ENCODE peak calls at places on chromosomes 7 and 10, in seven cellular contexts. F, D, T, A, H, P and Q are unnamed samples.

GRCh38 chr10:43075612-43076003 is 1.3 kb upstream of the RET start:
- DNase-seq in F (no peak), D (no peak), T (peak), A (no peak), H (no peak), P (no peak), Q (no peak)

GRCh38 chr10:43401627-43402026 is 7.4 kb downstream of the HNRNPF start:
- DNase-seq in F (no peak), D (no peak), T (no peak), A (no peak), H (no peak), P (no peak), Q (no peak)

GRCh38 chr10:1184541-1185415 is 128.6 kb downstream of the WDR37 start:
- DNase-seq in F (no peak), D (no peak), T (no peak), A (no peak), H (no peak), P (no peak), Q (no peak)

GRCh38 chr7:64888561-64888900 is 14.5 kb upstream of the ZNF273 start:
- DNase-seq in F (no peak), D (no peak), T (no peak), A (no peak), H (no peak), P (no peak), Q (no peak)

GRCh38 chr10:124547651-124548168 is 86.1 kb downstream of the LHPP start:
- DNase-seq in F (no peak), D (no peak), T (no peak), A (no peak), H (no peak), P (no peak), Q (peak)

GRCh38 chr10:3293536-3294431 is 121.2 kb upstream of the PITRM1 start:
- DNase-seq in F (no peak), D (no peak), T (no peak), A (no peak), H (no peak), P (no peak), Q (no peak)

GRCh38 chr10:97574374-97575100 is 2.0 kb downstream of the ANKRD2 start:
- DNase-seq in F (no peak), D (no peak), T (no peak), A (no peak), H (no peak), P (no peak), Q (peak)

GRCh38 chr7:82605247-82605864 is 161.8 kb upstream of the CACNA2D1 start:
- DNase-seq in F (peak), D (no peak), T (no peak), A (peak), H (no peak), P (no peak), Q (peak)

GRCh38 chr10:46525177-46525823 is 31.2 kb downstream of the GPRIN2 start:
- DNase-seq in F (no peak), D (no peak), T (no peak), A (no peak), H (no peak), P (no peak), Q (no peak)

GRCh38 chr10:34049469-34049868 is 715.0 kb upstream of the NRP1 start:
- DNase-seq in F (no peak), D (no peak), T (no peak), A (no peak), H (no peak), P (no peak), Q (no peak)

GRCh38 chr7:46972205-46972604 is 609.7 kb downstream of the TNS3 start:
- DNase-seq in F (no peak), D (no peak), T (no peak), A (peak), H (no peak), P (no peak), Q (no peak)

GRCh38 chr7:156160811-156161210 is 348.5 kb upstream of the SHH start:
- DNase-seq in F (no peak), D (no peak), T (no peak), A (no peak), H (no peak), P (no peak), Q (no peak)

GRCh38 chr10:6114758-6115410 is 26.1 kb downstream of the RBM17 start:
- DNase-seq in F (no peak), D (peak), T (no peak), A (no peak), H (no peak), P (no peak), Q (no peak)

GRCh38 chr10:122007415-122007814 is 18.5 kb downstream of the TACC2 start:
- DNase-seq in F (no peak), D (no peak), T (no peak), A (no peak), H (no peak), P (no peak), Q (no peak)

GRCh38 chr7:128867842-128868623 is 5.4 kb downstream of the ATP6V1F start:
- DNase-seq in F (no peak), D (no peak), T (no peak), A (no peak), H (no peak), P (no peak), Q (no peak)

GRCh38 chr10:33067481-33067880 is 109.5 kb upstream of the ITGB1 start:
- DNase-seq in F (no peak), D (no peak), T (no peak), A (no peak), H (no peak), P (no peak), Q (no peak)

GRCh38 chr10:27838291-27838690 is 92.7 kb upstream of the MKX start:
- DNase-seq in F (no peak), D (no peak), T (no peak), A (peak), H (no peak), P (no peak), Q (no peak)